ENCODE peak calls at places on chromosomes 1 and 21, in five cellular contexts. One of them, this sample, is unnamed.

GRCh38 chr1:156422602-156423091 is 53.6 kb downstream of the RHBG start:
- DNase-seq in AG04449: no peak
- DNase-seq in CD4-positive, alpha-beta T cell: no peak
- DNase-seq in ascending aorta: no peak
- DNase-seq in tibial nerve: no peak
- DNase-seq in this sample: no peak

GRCh38 chr1:223887724-223888428 is 42.1 kb upstream of the TP53BP2 start:
- DNase-seq in tibial nerve: no peak
- DNase-seq in AG04449: peak; percentile 93
- DNase-seq in CD4-positive, alpha-beta T cell: no peak
- DNase-seq in ascending aorta: peak; percentile 45
- DNase-seq in this sample: no peak

GRCh38 chr1:161185282-161185682 is 8.0 kb upstream of the B4GALT3 start:
- DNase-seq in CD4-positive, alpha-beta T cell: peak; percentile 71
- DNase-seq in ascending aorta: peak; percentile 51
- DNase-seq in AG04449: no peak
- DNase-seq in tibial nerve: no peak
- DNase-seq in this sample: no peak

GRCh38 chr1:235105051-235106043 is 23.3 kb downstream of the TOMM20 start:
- DNase-seq in ascending aorta: no peak
- DNase-seq in tibial nerve: no peak
- DNase-seq in CD4-positive, alpha-beta T cell: no peak
- DNase-seq in AG04449: no peak
- DNase-seq in this sample: no peak

GRCh38 chr1:198032668-198033067 is 115.5 kb downstream of the LHX9 start:
- DNase-seq in ascending aorta: no peak
- DNase-seq in AG04449: no peak
- DNase-seq in CD4-positive, alpha-beta T cell: no peak
- DNase-seq in tibial nerve: no peak
- DNase-seq in this sample: no peak

GRCh38 chr1:240555524-240555923 is 56.4 kb downstream of the GREM2 start:
- DNase-seq in CD4-positive, alpha-beta T cell: no peak
- DNase-seq in AG04449: no peak
- DNase-seq in ascending aorta: no peak
- DNase-seq in tibial nerve: no peak
- DNase-seq in this sample: no peak

GRCh38 chr1:223271085-223271781 is 92.7 kb downstream of the SUSD4 start:
- DNase-seq in AG04449: no peak
- DNase-seq in tibial nerve: no peak
- DNase-seq in ascending aorta: no peak
- DNase-seq in CD4-positive, alpha-beta T cell: no peak
- DNase-seq in this sample: no peak

GRCh38 chr1:22341791-22342605 is 109.7 kb upstream of the ZBTB40 start:
- DNase-seq in AG04449: no peak
- DNase-seq in tibial nerve: no peak
- DNase-seq in CD4-positive, alpha-beta T cell: no peak
- DNase-seq in ascending aorta: no peak
- DNase-seq in this sample: no peak

GRCh38 chr21:42973991-42974831 is at the start of gene PKNOX1:
- DNase-seq in AG04449: peak; percentile 85
- DNase-seq in tibial nerve: peak; percentile 97
- DNase-seq in ascending aorta: peak; percentile 95
- DNase-seq in CD4-positive, alpha-beta T cell: peak; percentile 99
- DNase-seq in this sample: peak; percentile 100
- TF ChIP-seq CTCF in AG04449: no peak
- TF ChIP-seq CTCF in tibial nerve: peak; percentile 62
- TF ChIP-seq CTCF in ascending aorta: peak; percentile 43
- TF ChIP-seq CTCF in CD4-positive, alpha-beta T cell: peak; percentile 27
- TF ChIP-seq CTCF in this sample: no peak

GRCh38 chr1:107318932-107319331 is 178.1 kb downstream of the NTNG1 start:
- DNase-seq in tibial nerve: no peak
- DNase-seq in AG04449: no peak
- DNase-seq in CD4-positive, alpha-beta T cell: no peak
- DNase-seq in ascending aorta: no peak
- DNase-seq in this sample: no peak
- TF ChIP-seq CTCF in tibial nerve: no peak
- TF ChIP-seq CTCF in AG04449: no peak
- TF ChIP-seq CTCF in CD4-positive, alpha-beta T cell: no peak
- TF ChIP-seq CTCF in ascending aorta: no peak
- TF ChIP-seq CTCF in this sample: no peak

DNA sequence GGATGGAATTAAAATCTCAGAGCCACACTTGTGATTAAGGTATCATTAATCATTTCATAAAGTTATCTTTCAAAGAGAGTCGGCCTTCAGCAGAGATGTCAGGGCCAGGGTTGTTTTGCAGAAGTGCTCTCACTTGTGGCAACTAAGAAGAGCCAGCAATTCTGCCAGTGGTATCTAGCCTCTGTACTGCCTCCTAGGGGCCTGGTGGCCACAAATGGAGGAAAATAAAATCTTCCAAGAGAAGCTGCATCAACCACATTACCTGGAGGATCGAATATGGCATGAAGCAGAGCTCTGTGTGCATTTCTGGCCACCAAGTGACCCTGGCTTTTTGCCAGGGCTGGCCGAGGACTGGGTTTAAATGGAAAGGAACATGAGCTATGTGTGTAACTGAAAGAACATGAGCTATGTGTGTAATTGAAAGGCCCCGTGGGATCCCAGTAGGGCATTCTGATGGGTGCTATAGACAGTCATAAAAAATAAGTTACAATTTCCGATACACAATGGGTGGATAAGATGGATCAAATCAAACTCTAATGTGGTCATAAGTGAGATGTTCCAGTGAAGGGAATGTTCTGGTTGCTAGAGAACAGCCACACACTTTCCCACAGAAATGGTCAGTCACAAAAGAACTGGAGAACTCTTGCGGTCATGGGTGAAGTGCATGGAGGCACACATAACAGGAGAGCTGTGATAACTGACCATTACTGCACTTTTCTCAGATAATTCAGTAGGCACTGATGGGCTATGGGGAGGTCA is 335.8 kb downstream of the CAMTA1 start:
- DNase-seq in ascending aorta: no peak
- DNase-seq in tibial nerve: no peak
- DNase-seq in AG04449: no peak
- DNase-seq in CD4-positive, alpha-beta T cell: no peak
- DNase-seq in this sample: no peak
- TF ChIP-seq CTCF in ascending aorta: no peak
- TF ChIP-seq CTCF in tibial nerve: no peak
- TF ChIP-seq CTCF in AG04449: no peak
- TF ChIP-seq CTCF in CD4-positive, alpha-beta T cell: no peak
- TF ChIP-seq CTCF in this sample: no peak

DNA sequence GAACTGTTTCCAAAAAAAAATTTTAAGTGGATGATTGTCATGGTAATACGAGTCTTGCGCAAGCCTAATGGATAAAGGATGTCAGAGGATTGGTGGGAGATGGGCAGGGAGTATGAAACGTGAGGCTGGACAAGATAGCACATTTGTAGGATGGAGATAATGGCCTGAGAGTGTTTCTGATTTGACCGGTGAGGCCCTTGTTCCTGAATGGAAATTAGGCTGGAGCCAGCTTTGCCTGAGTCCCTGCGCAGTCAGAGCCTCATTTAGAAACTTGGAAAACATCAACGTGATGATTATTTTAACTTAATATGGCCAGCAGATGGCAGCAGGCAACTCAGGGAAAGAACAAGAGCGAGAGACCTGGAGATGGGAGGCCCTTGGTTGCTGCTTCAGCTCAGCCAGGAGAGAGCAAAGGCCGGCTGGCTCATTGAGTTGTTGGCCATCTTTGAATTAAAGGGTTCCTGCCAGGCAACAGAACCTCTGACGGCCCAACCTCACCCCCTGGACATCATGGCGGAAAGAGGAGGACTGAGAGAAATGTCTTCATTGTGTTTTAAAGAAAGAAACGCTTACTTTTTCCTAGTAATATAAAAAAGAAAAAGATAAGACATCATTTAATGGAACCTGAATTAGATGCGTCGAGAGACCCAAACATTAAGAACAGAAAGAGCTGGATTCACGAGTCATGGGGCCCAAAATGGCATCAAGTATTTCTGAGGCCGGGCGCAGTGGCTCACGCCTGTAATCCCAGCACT is 80.3 kb downstream of the SELENOF start:
- DNase-seq in tibial nerve: peak; percentile 36
- DNase-seq in CD4-positive, alpha-beta T cell: peak; percentile 40
- DNase-seq in ascending aorta: no peak
- DNase-seq in AG04449: peak; percentile 45
- DNase-seq in this sample: peak; percentile 86
- TF ChIP-seq CTCF in tibial nerve: peak; percentile 75
- TF ChIP-seq CTCF in CD4-positive, alpha-beta T cell: peak; percentile 75
- TF ChIP-seq CTCF in ascending aorta: peak; percentile 48
- TF ChIP-seq CTCF in AG04449: peak; percentile 55
- TF ChIP-seq CTCF in this sample: peak; percentile 71

GRCh38 chr1:201019321-201019977 is 4.1 kb downstream of the KIF21B start:
- DNase-seq in tibial nerve: no peak
- DNase-seq in CD4-positive, alpha-beta T cell: peak; percentile 82
- DNase-seq in ascending aorta: peak; percentile 51
- DNase-seq in AG04449: no peak
- DNase-seq in this sample: no peak

GRCh38 chr1:201021333-201022177 is 2.0 kb downstream of the KIF21B start:
- DNase-seq in ascending aorta: no peak
- DNase-seq in AG04449: no peak
- DNase-seq in tibial nerve: no peak
- DNase-seq in CD4-positive, alpha-beta T cell: no peak
- DNase-seq in this sample: no peak

GRCh38 chr1:201022178-201022823 is 1.2 kb downstream of the KIF21B start:
- DNase-seq in CD4-positive, alpha-beta T cell: no peak
- DNase-seq in ascending aorta: no peak
- DNase-seq in tibial nerve: no peak
- DNase-seq in AG04449: no peak
- DNase-seq in this sample: no peak

GRCh38 chr1:201020040-201020591 is 3.4 kb downstream of the KIF21B start:
- DNase-seq in AG04449: no peak
- DNase-seq in tibial nerve: no peak
- DNase-seq in CD4-positive, alpha-beta T cell: no peak
- DNase-seq in ascending aorta: no peak
- DNase-seq in this sample: no peak

DNA sequence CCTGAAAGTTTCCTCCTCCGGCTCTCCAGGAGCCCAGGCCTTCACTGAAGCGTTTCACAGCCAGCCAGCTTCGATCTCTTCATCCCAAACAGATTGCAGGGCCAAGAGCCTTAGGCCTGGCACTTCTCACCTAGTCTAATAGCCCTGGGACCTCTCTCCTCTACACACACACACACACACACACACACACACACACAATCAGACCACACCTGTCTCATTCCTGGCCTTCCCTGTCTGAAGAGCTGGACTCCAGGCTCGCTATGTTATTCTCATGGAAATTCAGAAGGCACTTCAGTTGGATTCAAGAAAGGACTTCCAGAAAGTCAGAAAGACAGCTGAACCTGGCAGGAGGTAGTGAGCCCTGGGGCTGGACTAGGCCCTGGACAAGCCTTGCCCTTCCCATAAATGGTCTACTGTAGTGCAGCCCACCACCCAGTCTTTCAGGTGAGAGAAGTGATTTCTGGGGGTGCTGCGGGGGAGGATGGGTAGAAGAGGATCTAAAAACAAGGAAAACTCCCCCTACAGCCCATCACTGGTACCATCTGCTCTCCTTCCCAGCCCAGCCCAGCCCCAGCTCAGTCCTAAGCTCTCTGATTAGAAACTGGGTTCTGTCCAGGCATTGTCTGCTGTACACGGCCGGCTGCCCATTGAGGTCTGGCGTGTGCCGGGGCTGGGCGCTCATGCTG is 2.7 kb downstream of the KIF21B start:
- DNase-seq in tibial nerve: no peak
- DNase-seq in AG04449: no peak
- DNase-seq in ascending aorta: no peak
- DNase-seq in CD4-positive, alpha-beta T cell: no peak
- DNase-seq in this sample: no peak
- TF ChIP-seq CTCF in tibial nerve: no peak
- TF ChIP-seq CTCF in AG04449: peak; percentile 20
- TF ChIP-seq CTCF in ascending aorta: no peak
- TF ChIP-seq CTCF in CD4-positive, alpha-beta T cell: no peak
- TF ChIP-seq CTCF in this sample: peak; percentile 41

GRCh38 chr1:164774819-164775654 is 216.1 kb downstream of the PBX1 start:
- DNase-seq in CD4-positive, alpha-beta T cell: no peak
- DNase-seq in AG04449: no peak
- DNase-seq in tibial nerve: no peak
- DNase-seq in ascending aorta: no peak
- DNase-seq in this sample: no peak
- TF ChIP-seq CTCF in CD4-positive, alpha-beta T cell: no peak
- TF ChIP-seq CTCF in AG04449: no peak
- TF ChIP-seq CTCF in tibial nerve: no peak
- TF ChIP-seq CTCF in ascending aorta: no peak
- TF ChIP-seq CTCF in this sample: no peak

DNA sequence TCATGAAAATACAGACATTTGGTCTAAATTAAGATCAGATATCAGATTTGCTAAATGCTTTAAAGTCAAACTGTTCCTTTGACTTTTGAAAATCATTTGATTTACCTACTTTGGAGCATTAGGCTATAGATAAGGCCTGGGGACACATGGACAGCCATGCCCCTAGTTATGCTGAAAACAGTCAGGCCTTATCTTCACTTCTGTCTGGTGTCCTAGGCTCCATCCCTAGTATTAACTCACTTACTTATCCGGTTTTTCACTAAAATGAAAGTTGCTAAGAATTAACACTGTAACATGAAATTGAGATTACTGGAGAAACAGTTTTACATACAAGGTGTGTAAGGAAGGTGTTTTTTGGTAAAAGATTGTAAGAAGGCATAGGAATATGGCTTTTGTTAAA is 4.5 kb upstream of the CATSPERE start:
- DNase-seq in tibial nerve: no peak
- DNase-seq in ascending aorta: no peak
- DNase-seq in AG04449: no peak
- DNase-seq in CD4-positive, alpha-beta T cell: no peak
- DNase-seq in this sample: no peak
- TF ChIP-seq CTCF in tibial nerve: no peak
- TF ChIP-seq CTCF in ascending aorta: no peak
- TF ChIP-seq CTCF in AG04449: no peak
- TF ChIP-seq CTCF in CD4-positive, alpha-beta T cell: no peak
- TF ChIP-seq CTCF in this sample: no peak

GRCh38 chr1:90474158-90474557 is 242.9 kb downstream of the BARHL2 start:
- DNase-seq in ascending aorta: no peak
- DNase-seq in tibial nerve: no peak
- DNase-seq in AG04449: no peak
- DNase-seq in CD4-positive, alpha-beta T cell: no peak
- DNase-seq in this sample: no peak

GRCh38 chr1:90476994-90477393 is 240.1 kb downstream of the BARHL2 start:
- DNase-seq in ascending aorta: no peak
- DNase-seq in tibial nerve: no peak
- DNase-seq in AG04449: no peak
- DNase-seq in CD4-positive, alpha-beta T cell: no peak
- DNase-seq in this sample: no peak

GRCh38 chr1:90476411-90476810 is 240.7 kb downstream of the BARHL2 start:
- DNase-seq in tibial nerve: no peak
- DNase-seq in ascending aorta: no peak
- DNase-seq in AG04449: no peak
- DNase-seq in CD4-positive, alpha-beta T cell: no peak
- DNase-seq in this sample: no peak

GRCh38 chr1:90474731-90475130 is 242.4 kb downstream of the BARHL2 start:
- DNase-seq in ascending aorta: no peak
- DNase-seq in AG04449: no peak
- DNase-seq in tibial nerve: no peak
- DNase-seq in CD4-positive, alpha-beta T cell: no peak
- DNase-seq in this sample: no peak

GRCh38 chr1:90475623-90476022 is 241.5 kb downstream of the BARHL2 start:
- DNase-seq in tibial nerve: no peak
- DNase-seq in AG04449: no peak
- DNase-seq in CD4-positive, alpha-beta T cell: no peak
- DNase-seq in ascending aorta: no peak
- DNase-seq in this sample: no peak
- TF ChIP-seq CTCF in tibial nerve: peak; percentile 12
- TF ChIP-seq CTCF in AG04449: no peak
- TF ChIP-seq CTCF in CD4-positive, alpha-beta T cell: no peak
- TF ChIP-seq CTCF in ascending aorta: no peak
- TF ChIP-seq CTCF in this sample: no peak